ENCODE peak calls at places on chromosome 7, in ten cellular contexts. U, S, A, R, L, K, Y, N, M and X are unnamed samples.

GRCh38 chr7:68610751-68611150 is 987.5 kb upstream of the AUTS2 start:
- DNase-seq in U (no peak), S (no peak), A (no peak), R (no peak), L (no peak), K (no peak), Y (no peak), N (no peak), M (no peak), X (no peak)

GRCh38 chr7:112572669-112573301 is 92.0 kb downstream of the LSMEM1 start:
- DNase-seq in U (no peak), S (no peak), A (no peak), R (no peak), L (no peak), K (no peak), Y (peak), N (no peak), M (no peak), X (no peak)

GRCh38 chr7:89001306-89001705 is 205.8 kb upstream of the TEX47 start:
- DNase-seq in U (no peak), S (no peak), A (no peak), R (no peak), L (no peak), K (no peak), Y (no peak), N (no peak), M (no peak), X (no peak)

GRCh38 chr7:40969641-40970040 is 733.2 kb downstream of the INHBA start:
- DNase-seq in U (no peak), S (no peak), A (no peak), R (no peak), L (no peak), K (no peak), Y (peak), N (no peak), M (no peak), X (no peak)

GRCh38 chr7:135862586-135863361 is 114.2 kb upstream of the FAM180A start:
- DNase-seq in U (no peak), S (no peak), A (no peak), R (no peak), L (no peak), K (no peak), Y (no peak), N (no peak), M (no peak), X (no peak)

GRCh38 chr7:141421306-141421705 is 129.9 kb upstream of the AGK start:
- DNase-seq in U (no peak), S (no peak), A (no peak), R (no peak), L (no peak), K (no peak), Y (no peak), N (no peak), M (no peak), X (no peak)

GRCh38 chr7:76011437-76011836 is 17.0 kb upstream of the TMEM120A start:
- DNase-seq in U (no peak), S (no peak), A (no peak), R (peak), L (no peak), K (no peak), Y (peak), N (peak), M (peak), X (no peak)

GRCh38 chr7:117872565-117873055 is 631 bp downstream of the CTTNBP2 start:
- DNase-seq in U (no peak), S (no peak), A (no peak), R (peak), L (no peak), K (peak), Y (peak), N (no peak), M (peak), X (no peak)

GRCh38 chr7:55212838-55213237 is 152.3 kb upstream of the LANCL2 start:
- DNase-seq in U (no peak), S (no peak), A (no peak), R (no peak), L (no peak), K (no peak), Y (peak), N (no peak), M (no peak), X (no peak)

GRCh38 chr7:134730359-134730758 is 49.1 kb upstream of the CALD1 start:
- DNase-seq in U (no peak), S (no peak), A (no peak), R (no peak), L (peak), K (no peak), Y (no peak), N (no peak), M (peak), X (no peak)

GRCh38 chr7:142231716-142232115 is 26.1 kb downstream of the PRSS58 start:
- DNase-seq in U (no peak), S (no peak), A (no peak), R (no peak), L (no peak), K (peak), Y (no peak), N (no peak), M (no peak), X (no peak)